ENCODE peak calls at places on chromosome 11, in nine cellular contexts. N, F, O, Y, A, T, S, Q and K are unnamed samples.

GRCh38 chr11:84165139-84165538 is 879.0 kb upstream of the CCDC90B start:
- DNase-seq in N (no peak), F (no peak), O (no peak), Y (no peak), A (no peak), T (no peak), S (no peak), Q (no peak), K (peak; percentile 15)

GRCh38 chr11:47846998-47847397 is 1.2 kb downstream of the NUP160 start:
- DNase-seq in N (no peak), F (no peak), O (no peak), Y (no peak), A (no peak), T (no peak), S (no peak), Q (no peak), K (no peak)

GRCh38 chr11:123111465-123111864 is 49.5 kb upstream of the HSPA8 start:
- DNase-seq in N (no peak), F (peak; percentile 77), O (no peak), Y (peak; percentile 54), A (peak; percentile 56), T (no peak), S (no peak), Q (peak; percentile 73), K (peak; percentile 73)

GRCh38 chr11:121137005-121137404 is 36.0 kb downstream of the TECTA start:
- DNase-seq in N (no peak), F (no peak), O (no peak), Y (no peak), A (no peak), T (no peak), S (no peak), Q (no peak), K (no peak)

GRCh38 chr11:85540181-85540580 is 87.0 kb downstream of the DLG2 start:
- DNase-seq in N (no peak), F (no peak), O (no peak), Y (no peak), A (no peak), T (no peak), S (no peak), Q (no peak), K (no peak)

GRCh38 chr11:28963189-28963588 is 855.0 kb downstream of the METTL15 start:
- DNase-seq in N (no peak), F (peak; percentile 77), O (no peak), Y (no peak), A (no peak), T (no peak), S (no peak), Q (no peak), K (no peak)

GRCh38 chr11:111422494-111423249 is 43.6 kb upstream of the POU2AF1 start:
- DNase-seq in N (no peak), F (peak; percentile 47), O (peak; percentile 78), Y (peak; percentile 86), A (peak; percentile 49), T (peak; percentile 78), S (peak; percentile 41), Q (peak; percentile 77), K (peak; percentile 55)

GRCh38 chr11:60978546-60979380 is 7.3 kb downstream of the CD6 start:
- DNase-seq in N (no peak), F (no peak), O (no peak), Y (peak; percentile 43), A (no peak), T (peak; percentile 32), S (peak; percentile 18), Q (no peak), K (no peak)

GRCh38 chr11:112555491-112556364 is 295.1 kb upstream of the PLET1 start:
- DNase-seq in N (peak; percentile 15), F (peak; percentile 36), O (peak; percentile 89), Y (peak; percentile 51), A (no peak), T (peak; percentile 54), S (peak; percentile 44), Q (peak; percentile 83), K (peak; percentile 42)

GRCh38 chr11:92550411-92550810 is 325.8 kb downstream of the FAT3 start:
- DNase-seq in N (no peak), F (no peak), O (no peak), Y (no peak), A (peak; percentile 74), T (no peak), S (no peak), Q (peak; percentile 13), K (no peak)

GRCh38 chr11:2587976-2588748 is 111.6 kb downstream of the KCNQ1OT1 start:
- DNase-seq in N (no peak), F (no peak), O (no peak), Y (no peak), A (no peak), T (no peak), S (no peak), Q (peak; percentile 46), K (no peak)

GRCh38 chr11:48063424-48063978 is 83.1 kb downstream of the PTPRJ start:
- DNase-seq in N (no peak), F (peak; percentile 95), O (no peak), Y (no peak), A (no peak), T (no peak), S (peak; percentile 69), Q (no peak), K (peak; percentile 93)

GRCh38 chr11:45089845-45090499 is 56.5 kb upstream of the PRDM11 start:
- DNase-seq in N (no peak), F (no peak), O (no peak), Y (no peak), A (no peak), T (no peak), S (no peak), Q (peak; percentile 55), K (no peak)

GRCh38 chr11:111788464-111788863 is 22.3 kb upstream of the PPP2R1B start:
- DNase-seq in N (no peak), F (no peak), O (no peak), Y (no peak), A (no peak), T (no peak), S (no peak), Q (no peak), K (no peak)

GRCh38 chr11:66641834-66642233 is 3.3 kb downstream of the RBM4 start:
- DNase-seq in N (no peak), F (no peak), O (no peak), Y (no peak), A (no peak), T (no peak), S (no peak), Q (no peak), K (no peak)

GRCh38 chr11:126751242-126751641 is 249.3 kb downstream of the KIRREL3 start:
- DNase-seq in N (no peak), F (no peak), O (no peak), Y (no peak), A (no peak), T (no peak), S (no peak), Q (no peak), K (no peak)

GRCh38 chr11:21511835-21512440 is 680.9 kb upstream of the ANO5 start:
- DNase-seq in N (no peak), F (peak; percentile 23), O (peak; percentile 86), Y (peak; percentile 64), A (peak; percentile 72), T (peak; percentile 88), S (peak; percentile 3), Q (peak; percentile 43), K (peak; percentile 83)

GRCh38 chr11:43819926-43820325 is 60.7 kb upstream of the ALKBH3 start:
- DNase-seq in N (no peak), F (no peak), O (no peak), Y (peak; percentile 26), A (no peak), T (no peak), S (no peak), Q (no peak), K (no peak)

GRCh38 chr11:119336744-119337469 is 2.6 kb downstream of the RNF26 start:
- DNase-seq in N (no peak), F (no peak), O (no peak), Y (no peak), A (no peak), T (no peak), S (no peak), Q (peak; percentile 14), K (no peak)

GRCh38 chr11:62593434-62594044 is 2.2 kb upstream of the TUT1 start:
- DNase-seq in N (peak; percentile 53), F (peak; percentile 82), O (peak; percentile 81), Y (peak; percentile 85), A (peak; percentile 52), T (peak; percentile 83), S (peak; percentile 76), Q (peak; percentile 83), K (peak; percentile 72)

GRCh38 chr11:3169235-3169951 is 4.3 kb upstream of the OSBPL5 start:
- DNase-seq in N (peak; percentile 38), F (peak; percentile 73), O (no peak), Y (no peak), A (no peak), T (peak; percentile 44), S (peak; percentile 77), Q (peak; percentile 81), K (peak; percentile 30)

GRCh38 chr11:99505319-99505718 is 484.6 kb downstream of the CNTN5 start:
- DNase-seq in N (no peak), F (peak; percentile 52), O (no peak), Y (no peak), A (no peak), T (no peak), S (peak; percentile 2), Q (no peak), K (no peak)

GRCh38 chr11:128582496-128583366 is 4.6 kb downstream of the ETS1 start:
- DNase-seq in N (peak; percentile 37), F (peak; percentile 93), O (no peak), Y (no peak), A (peak; percentile 19), T (no peak), S (peak; percentile 90), Q (peak; percentile 60), K (peak; percentile 90)

GRCh38 chr11:27373856-27374602 is 11.0 kb upstream of the CCDC34 start:
- DNase-seq in N (no peak), F (no peak), O (no peak), Y (no peak), A (no peak), T (no peak), S (no peak), Q (no peak), K (no peak)

GRCh38 chr11:16989554-16989953 is 24.7 kb downstream of the PLEKHA7 start:
- DNase-seq in N (no peak), F (no peak), O (no peak), Y (no peak), A (no peak), T (no peak), S (no peak), Q (no peak), K (no peak)